ENCODE peak calls at places on chromosomes 16 and 17, in ten cellular contexts. One of them, this sample, is unnamed.

GRCh38 chr17:74369665-74370490 is 2.6 kb downstream of the GPR142 start:
- DNase-seq in BE2C: no peak
- DNase-seq in OCI-LY7: no peak
- DNase-seq in heart left ventricle: no peak
- DNase-seq in kidney epithelial cell: no peak
- DNase-seq in pancreas: no peak
- DNase-seq in psoas muscle: no peak
- DNase-seq in lung: no peak
- DNase-seq in heart right ventricle: no peak
- DNase-seq in fibroblast of lung: no peak
- DNase-seq in this sample: no peak

GRCh38 chr17:17682737-17683675 is 1.7 kb downstream of the RAI1 start:
- DNase-seq in fibroblast of lung: peak; percentile 86
- DNase-seq in kidney epithelial cell: no peak
- DNase-seq in heart left ventricle: peak; percentile 79
- DNase-seq in lung: peak; percentile 69
- DNase-seq in psoas muscle: peak; percentile 79
- DNase-seq in heart right ventricle: peak; percentile 72
- DNase-seq in BE2C: peak; percentile 76
- DNase-seq in OCI-LY7: peak; percentile 65
- DNase-seq in pancreas: peak; percentile 67
- DNase-seq in this sample: peak; percentile 65

GRCh38 chr16:58236231-58236690 is 38.4 kb upstream of the CSNK2A2 start:
- DNase-seq in BE2C: peak; percentile 83
- DNase-seq in fibroblast of lung: peak; percentile 44
- DNase-seq in heart left ventricle: peak; percentile 75
- DNase-seq in lung: peak; percentile 75
- DNase-seq in pancreas: peak; percentile 59
- DNase-seq in kidney epithelial cell: no peak
- DNase-seq in OCI-LY7: peak; percentile 78
- DNase-seq in heart right ventricle: peak; percentile 52
- DNase-seq in psoas muscle: peak; percentile 76
- DNase-seq in this sample: no peak

GRCh38 chr17:16935241-16935663 is 36.7 kb downstream of the TNFRSF13B start:
- DNase-seq in OCI-LY7: no peak
- DNase-seq in psoas muscle: no peak
- DNase-seq in heart left ventricle: no peak
- DNase-seq in heart right ventricle: no peak
- DNase-seq in kidney epithelial cell: no peak
- DNase-seq in lung: no peak
- DNase-seq in fibroblast of lung: no peak
- DNase-seq in pancreas: peak; percentile 9
- DNase-seq in BE2C: no peak
- DNase-seq in this sample: no peak

GRCh38 chr17:44397479-44398440 is 8.3 kb upstream of the ITGA2B start:
- DNase-seq in pancreas: no peak
- DNase-seq in lung: no peak
- DNase-seq in BE2C: no peak
- DNase-seq in psoas muscle: no peak
- DNase-seq in kidney epithelial cell: no peak
- DNase-seq in OCI-LY7: no peak
- DNase-seq in heart right ventricle: no peak
- DNase-seq in heart left ventricle: no peak
- DNase-seq in fibroblast of lung: no peak
- DNase-seq in this sample: no peak

GRCh38 chr17:42618442-42619150 is 9.1 kb downstream of the TUBG1 start:
- DNase-seq in heart left ventricle: peak; percentile 82
- DNase-seq in lung: peak; percentile 33
- DNase-seq in fibroblast of lung: peak; percentile 24
- DNase-seq in kidney epithelial cell: no peak
- DNase-seq in pancreas: peak; percentile 84
- DNase-seq in heart right ventricle: peak; percentile 48
- DNase-seq in psoas muscle: peak; percentile 91
- DNase-seq in OCI-LY7: peak; percentile 50
- DNase-seq in BE2C: peak; percentile 61
- DNase-seq in this sample: no peak

GRCh38 chr17:2396568-2397246 is 4.2 kb downstream of the MNT start:
- DNase-seq in OCI-LY7: peak; percentile 50
- DNase-seq in kidney epithelial cell: no peak
- DNase-seq in fibroblast of lung: peak; percentile 99
- DNase-seq in heart right ventricle: peak; percentile 92
- DNase-seq in psoas muscle: peak; percentile 94
- DNase-seq in pancreas: peak; percentile 91
- DNase-seq in BE2C: peak; percentile 92
- DNase-seq in lung: peak; percentile 94
- DNase-seq in heart left ventricle: peak; percentile 97
- DNase-seq in this sample: peak; percentile 96

GRCh38 chr16:53632526-53632925 is 71.1 kb downstream of the RPGRIP1L start:
- DNase-seq in kidney epithelial cell: no peak
- DNase-seq in heart left ventricle: no peak
- DNase-seq in BE2C: no peak
- DNase-seq in fibroblast of lung: peak; percentile 54
- DNase-seq in OCI-LY7: no peak
- DNase-seq in lung: no peak
- DNase-seq in psoas muscle: no peak
- DNase-seq in pancreas: no peak
- DNase-seq in heart right ventricle: no peak
- DNase-seq in this sample: no peak

GRCh38 chr17:77312061-77312684 is 171.4 kb downstream of the SEC14L1 start:
- DNase-seq in lung: no peak
- DNase-seq in pancreas: no peak
- DNase-seq in OCI-LY7: no peak
- DNase-seq in BE2C: no peak
- DNase-seq in fibroblast of lung: no peak
- DNase-seq in psoas muscle: peak; percentile 38
- DNase-seq in kidney epithelial cell: no peak
- DNase-seq in heart right ventricle: no peak
- DNase-seq in heart left ventricle: no peak
- DNase-seq in this sample: no peak

GRCh38 chr17:5832886-5833285 is 237.3 kb upstream of the WSCD1 start:
- DNase-seq in heart left ventricle: no peak
- DNase-seq in kidney epithelial cell: peak; percentile 75
- DNase-seq in BE2C: no peak
- DNase-seq in fibroblast of lung: peak; percentile 83
- DNase-seq in psoas muscle: no peak
- DNase-seq in heart right ventricle: no peak
- DNase-seq in pancreas: no peak
- DNase-seq in lung: no peak
- DNase-seq in OCI-LY7: peak; percentile 43
- DNase-seq in this sample: no peak

GRCh38 chr16:86566601-86566965 is at the start of gene FOXC2:
- DNase-seq in BE2C: peak; percentile 54
- DNase-seq in fibroblast of lung: peak; percentile 97
- DNase-seq in OCI-LY7: no peak
- DNase-seq in psoas muscle: peak; percentile 84
- DNase-seq in heart left ventricle: peak; percentile 92
- DNase-seq in pancreas: peak; percentile 53
- DNase-seq in kidney epithelial cell: peak; percentile 77
- DNase-seq in heart right ventricle: peak; percentile 86
- DNase-seq in lung: peak; percentile 67
- DNase-seq in this sample: peak; percentile 85

GRCh38 chr16:86565644-86566511 is 751 bp upstream of the FOXC2 start:
- DNase-seq in heart right ventricle: no peak
- DNase-seq in psoas muscle: no peak
- DNase-seq in lung: no peak
- DNase-seq in fibroblast of lung: peak; percentile 52
- DNase-seq in pancreas: no peak
- DNase-seq in BE2C: no peak
- DNase-seq in kidney epithelial cell: no peak
- DNase-seq in heart left ventricle: no peak
- DNase-seq in OCI-LY7: no peak
- DNase-seq in this sample: no peak

GRCh38 chr16:86562356-86562755 is 4.3 kb upstream of the FOXC2 start:
- DNase-seq in psoas muscle: no peak
- DNase-seq in heart left ventricle: no peak
- DNase-seq in pancreas: no peak
- DNase-seq in kidney epithelial cell: no peak
- DNase-seq in fibroblast of lung: no peak
- DNase-seq in OCI-LY7: no peak
- DNase-seq in lung: no peak
- DNase-seq in BE2C: no peak
- DNase-seq in heart right ventricle: no peak
- DNase-seq in this sample: no peak

GRCh38 chr16:86565181-86565631 is 1.4 kb upstream of the FOXC2 start:
- DNase-seq in BE2C: no peak
- DNase-seq in heart right ventricle: no peak
- DNase-seq in psoas muscle: no peak
- DNase-seq in kidney epithelial cell: no peak
- DNase-seq in OCI-LY7: no peak
- DNase-seq in lung: no peak
- DNase-seq in fibroblast of lung: no peak
- DNase-seq in pancreas: no peak
- DNase-seq in heart left ventricle: no peak
- DNase-seq in this sample: no peak

DNA sequence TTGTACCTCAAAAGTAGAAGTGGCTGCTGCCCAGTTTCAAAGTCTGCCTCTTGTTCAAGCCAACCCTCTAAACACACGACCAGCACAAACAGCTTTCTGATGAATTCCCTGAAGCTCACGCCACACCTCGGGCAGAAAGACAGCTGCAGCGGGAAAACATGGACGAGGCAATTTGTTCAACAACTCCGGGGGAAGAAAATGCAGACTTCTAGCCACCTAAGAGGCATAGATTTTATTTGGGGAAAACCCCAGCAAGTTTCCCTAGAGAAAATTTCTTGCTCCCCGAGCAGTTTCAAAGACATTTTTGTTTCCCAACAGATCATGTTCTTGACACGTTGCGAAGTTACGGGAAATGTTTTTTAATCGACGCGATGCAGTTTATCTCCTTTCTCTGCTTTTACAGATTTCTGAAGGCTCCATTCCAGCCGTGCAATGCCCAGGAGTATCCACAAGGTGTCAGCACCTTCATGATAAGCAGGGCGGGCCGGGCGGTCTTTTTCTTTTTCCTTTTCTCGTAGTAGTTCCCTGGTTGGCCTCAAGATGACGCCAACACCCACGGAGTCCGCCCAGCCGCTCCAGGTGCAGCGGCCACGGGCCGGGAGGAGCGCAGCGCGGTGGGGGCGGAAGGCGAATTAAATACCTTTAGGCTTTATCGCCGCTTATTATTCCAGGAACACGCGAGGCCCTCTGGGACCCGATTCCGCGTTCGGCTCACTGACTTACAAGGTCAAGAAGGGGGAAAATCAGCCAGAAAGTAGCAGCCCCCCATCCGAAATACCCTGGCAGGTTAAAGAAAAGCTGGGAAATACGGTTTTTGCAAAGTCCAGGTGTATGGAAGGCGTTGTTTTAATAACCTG is 2.9 kb upstream of the FOXC2 start:
- DNase-seq in heart left ventricle: peak; percentile 91
- DNase-seq in heart right ventricle: peak; percentile 80
- DNase-seq in psoas muscle: peak; percentile 88
- DNase-seq in BE2C: peak; percentile 85
- DNase-seq in fibroblast of lung: peak; percentile 80
- DNase-seq in pancreas: peak; percentile 82
- DNase-seq in OCI-LY7: peak; percentile 90
- DNase-seq in kidney epithelial cell: no peak
- DNase-seq in lung: peak; percentile 88
- DNase-seq in this sample: no peak
- H3K4me3 ChIP-seq in heart left ventricle: no peak overlapping the region
- H3K4me3 ChIP-seq in heart right ventricle: no peak overlapping the region
- H3K4me3 ChIP-seq in psoas muscle: peak overlapping the region; percentile 20
- H3K4me3 ChIP-seq in BE2C: no peak overlapping the region
- H3K4me3 ChIP-seq in fibroblast of lung: peak overlapping the region; percentile 48
- H3K4me3 ChIP-seq in pancreas: no peak overlapping the region
- H3K4me3 ChIP-seq in OCI-LY7: peak overlapping the region; percentile 39
- H3K4me3 ChIP-seq in kidney epithelial cell: peak overlapping the region; percentile 30
- H3K4me3 ChIP-seq in lung: no peak overlapping the region
- H3K4me3 ChIP-seq in this sample: peak overlapping the region; percentile 19

DNA sequence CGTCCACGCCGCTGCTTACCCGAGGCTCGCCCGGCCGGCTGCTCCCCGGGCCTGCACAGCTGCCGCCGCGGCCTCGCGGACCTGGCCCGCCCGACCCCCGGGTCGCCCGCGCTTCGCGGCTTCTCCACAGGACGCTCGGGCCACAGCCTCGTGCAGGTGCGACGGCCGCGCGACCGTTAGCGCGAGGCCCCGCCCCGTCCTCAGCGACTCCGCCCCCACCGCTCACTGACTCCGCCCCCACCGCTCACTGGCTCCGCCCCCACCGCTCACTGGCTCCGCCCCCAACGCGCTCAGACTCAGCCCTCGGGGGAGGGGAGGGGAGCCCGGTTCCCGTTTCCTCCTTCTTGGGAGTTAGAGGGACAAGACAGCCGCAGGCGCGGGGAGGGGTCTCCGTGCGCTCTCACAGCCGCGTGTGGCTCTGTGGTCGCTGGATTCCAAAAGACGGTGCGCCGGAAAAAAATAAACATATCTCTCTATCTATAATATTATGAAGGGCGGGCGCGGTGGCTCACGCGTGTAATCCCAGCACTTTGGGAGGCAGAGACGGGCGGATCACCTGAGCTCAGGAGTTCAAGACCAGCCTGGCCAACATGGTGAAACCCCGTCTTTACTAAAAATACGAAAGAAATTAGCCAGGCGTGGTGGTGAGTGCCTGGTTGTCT is at the start of gene MEIOB:
- DNase-seq in OCI-LY7: no peak
- DNase-seq in BE2C: peak; percentile 83
- DNase-seq in fibroblast of lung: no peak
- DNase-seq in heart left ventricle: no peak
- DNase-seq in lung: peak; percentile 55
- DNase-seq in heart right ventricle: peak; percentile 16
- DNase-seq in psoas muscle: peak; percentile 63
- DNase-seq in kidney epithelial cell: no peak
- DNase-seq in pancreas: peak; percentile 45
- DNase-seq in this sample: no peak
- H3K4me3 ChIP-seq in OCI-LY7: no peak within 1 kb of the TSS
- H3K4me3 ChIP-seq in BE2C: peak within 1 kb of the TSS; percentile 53
- H3K4me3 ChIP-seq in fibroblast of lung: no peak within 1 kb of the TSS
- H3K4me3 ChIP-seq in heart left ventricle: no peak within 1 kb of the TSS
- H3K4me3 ChIP-seq in lung: no peak within 1 kb of the TSS
- H3K4me3 ChIP-seq in heart right ventricle: no peak within 1 kb of the TSS
- H3K4me3 ChIP-seq in psoas muscle: peak within 1 kb of the TSS; percentile 22
- H3K4me3 ChIP-seq in kidney epithelial cell: peak within 1 kb of the TSS; percentile 37
- H3K4me3 ChIP-seq in pancreas: no peak within 1 kb of the TSS
- H3K4me3 ChIP-seq in this sample: no peak within 1 kb of the TSS

GRCh38 chr16:81004646-81005353 is 1.9 kb downstream of the CMC2 start:
- DNase-seq in heart right ventricle: no peak
- DNase-seq in pancreas: no peak
- DNase-seq in BE2C: peak; percentile 29
- DNase-seq in fibroblast of lung: peak; percentile 49
- DNase-seq in heart left ventricle: no peak
- DNase-seq in psoas muscle: no peak
- DNase-seq in OCI-LY7: peak; percentile 78
- DNase-seq in kidney epithelial cell: no peak
- DNase-seq in lung: no peak
- DNase-seq in this sample: peak; percentile 21
- H3K4me3 ChIP-seq in heart right ventricle: no peak overlapping the region
- H3K4me3 ChIP-seq in pancreas: no peak overlapping the region
- H3K4me3 ChIP-seq in BE2C: peak overlapping the region; percentile 96
- H3K4me3 ChIP-seq in fibroblast of lung: peak overlapping the region; percentile 97
- H3K4me3 ChIP-seq in heart left ventricle: peak overlapping the region; percentile 6
- H3K4me3 ChIP-seq in psoas muscle: peak overlapping the region; percentile 89
- H3K4me3 ChIP-seq in OCI-LY7: peak overlapping the region; percentile 75
- H3K4me3 ChIP-seq in kidney epithelial cell: peak overlapping the region; percentile 66
- H3K4me3 ChIP-seq in lung: no peak overlapping the region
- H3K4me3 ChIP-seq in this sample: no peak overlapping the region

DNA sequence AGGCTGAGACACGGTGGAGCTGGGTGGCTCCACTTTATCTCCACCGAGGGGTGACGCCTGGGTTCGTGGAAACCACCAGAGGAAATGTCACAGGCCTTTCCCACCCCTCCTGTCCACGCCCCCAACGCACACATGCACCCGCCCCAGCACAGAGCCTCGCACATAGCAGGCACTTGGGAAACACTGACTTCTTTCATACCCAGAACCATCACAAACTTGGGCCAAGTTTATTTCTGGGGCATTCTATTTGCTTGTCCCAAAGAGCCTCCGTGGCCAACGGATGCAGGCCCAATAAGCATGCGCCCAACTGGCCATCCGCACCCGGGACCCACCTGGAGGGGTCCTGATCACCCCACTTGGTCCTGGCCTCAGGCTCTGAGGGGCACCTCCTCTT is 3.3 kb downstream of the BCAR1 start:
- DNase-seq in fibroblast of lung: no peak
- DNase-seq in heart left ventricle: no peak
- DNase-seq in BE2C: no peak
- DNase-seq in heart right ventricle: peak; percentile 42
- DNase-seq in psoas muscle: no peak
- DNase-seq in pancreas: no peak
- DNase-seq in OCI-LY7: no peak
- DNase-seq in lung: no peak
- DNase-seq in kidney epithelial cell: no peak
- DNase-seq in this sample: no peak
- H3K4me3 ChIP-seq in fibroblast of lung: peak overlapping the region; percentile 11
- H3K4me3 ChIP-seq in heart left ventricle: no peak overlapping the region
- H3K4me3 ChIP-seq in BE2C: no peak overlapping the region
- H3K4me3 ChIP-seq in heart right ventricle: no peak overlapping the region
- H3K4me3 ChIP-seq in psoas muscle: peak overlapping the region; percentile 78
- H3K4me3 ChIP-seq in pancreas: no peak overlapping the region
- H3K4me3 ChIP-seq in OCI-LY7: no peak overlapping the region
- H3K4me3 ChIP-seq in lung: no peak overlapping the region
- H3K4me3 ChIP-seq in kidney epithelial cell: no peak overlapping the region
- H3K4me3 ChIP-seq in this sample: peak overlapping the region; percentile 4